ENCODE peak calls at places on chromosome 11, in five cellular contexts. One of them, this sample, is unnamed.

GRCh38 chr11:117528061-117528780 is 200.6 kb downstream of the CEP164 start:
- DNase-seq in GM12878: no peak
- DNase-seq in HCT116: no peak
- DNase-seq in HepG2: no peak
- DNase-seq in K562: no peak
- DNase-seq in this sample: peak

GRCh38 chr11:89249196-89249595 is 71.5 kb downstream of the TYR start:
- DNase-seq in GM12878: no peak
- DNase-seq in HCT116: no peak
- DNase-seq in HepG2: no peak
- DNase-seq in K562: no peak
- DNase-seq in this sample: no peak

GRCh38 chr11:117837791-117838190 is 13.2 kb upstream of the FXYD2 start:
- DNase-seq in GM12878: no peak
- DNase-seq in HCT116: no peak
- DNase-seq in HepG2: no peak
- DNase-seq in K562: no peak
- DNase-seq in this sample: no peak

GRCh38 chr11:102666331-102666957 is 39.1 kb downstream of the MMP27 start:
- DNase-seq in GM12878: no peak
- DNase-seq in HCT116: peak
- DNase-seq in HepG2: peak
- DNase-seq in K562: peak
- DNase-seq in this sample: peak

GRCh38 chr11:12195773-12196172 is 85.4 kb downstream of the MICAL2 start:
- DNase-seq in GM12878: no peak
- DNase-seq in HCT116: no peak
- DNase-seq in HepG2: no peak
- DNase-seq in K562: no peak
- DNase-seq in this sample: no peak

GRCh38 chr11:69359735-69360470 is 65.9 kb downstream of the MYEOV start:
- DNase-seq in GM12878: no peak
- DNase-seq in HCT116: no peak
- DNase-seq in HepG2: no peak
- DNase-seq in K562: no peak
- DNase-seq in this sample: no peak

GRCh38 chr11:58549644-58550043 is 26.0 kb downstream of the LPXN start:
- DNase-seq in GM12878: no peak
- DNase-seq in HCT116: no peak
- DNase-seq in HepG2: no peak
- DNase-seq in K562: no peak
- DNase-seq in this sample: no peak

GRCh38 chr11:93844568-93844967 is 5.8 kb downstream of the VSTM5 start:
- DNase-seq in GM12878: no peak
- DNase-seq in HCT116: no peak
- DNase-seq in HepG2: no peak
- DNase-seq in K562: no peak
- DNase-seq in this sample: no peak

GRCh38 chr11:1553808-1554594 is 18.1 kb downstream of the DUSP8 start:
- DNase-seq in GM12878: no peak
- DNase-seq in HCT116: no peak
- DNase-seq in HepG2: no peak
- DNase-seq in K562: no peak
- DNase-seq in this sample: no peak

GRCh38 chr11:12791245-12791644 is 117.0 kb downstream of the TEAD1 start:
- DNase-seq in GM12878: no peak
- DNase-seq in HCT116: no peak
- DNase-seq in HepG2: no peak
- DNase-seq in K562: no peak
- DNase-seq in this sample: no peak

GRCh38 chr11:10322830-10323792 is 18.2 kb downstream of the ADM start:
- DNase-seq in GM12878: no peak
- DNase-seq in HCT116: peak
- DNase-seq in HepG2: peak
- DNase-seq in K562: peak
- DNase-seq in this sample: peak
- TF ChIP-seq ZBTB33 in GM12878: no peak
- TF ChIP-seq ZBTB33 in HCT116: no peak
- TF ChIP-seq ZBTB33 in HepG2: no peak
- TF ChIP-seq ZBTB33 in K562: no peak
- TF ChIP-seq ZBTB33 in this sample: no peak

GRCh38 chr11:129639300-129639699 is 176.3 kb upstream of the TMEM45B start:
- DNase-seq in GM12878: no peak
- DNase-seq in HCT116: peak
- DNase-seq in HepG2: peak
- DNase-seq in K562: no peak
- DNase-seq in this sample: no peak
- TF ChIP-seq ZBTB33 in GM12878: no peak
- TF ChIP-seq ZBTB33 in HCT116: peak
- TF ChIP-seq ZBTB33 in HepG2: no peak
- TF ChIP-seq ZBTB33 in K562: no peak
- TF ChIP-seq ZBTB33 in this sample: peak

GRCh38 chr11:3126207-3126865 is 38.8 kb downstream of the OSBPL5 start:
- DNase-seq in GM12878: no peak
- DNase-seq in HCT116: peak
- DNase-seq in HepG2: no peak
- DNase-seq in K562: no peak
- DNase-seq in this sample: no peak
- TF ChIP-seq ZBTB33 in GM12878: no peak
- TF ChIP-seq ZBTB33 in HCT116: peak
- TF ChIP-seq ZBTB33 in HepG2: no peak
- TF ChIP-seq ZBTB33 in K562: no peak
- TF ChIP-seq ZBTB33 in this sample: no peak

DNA sequence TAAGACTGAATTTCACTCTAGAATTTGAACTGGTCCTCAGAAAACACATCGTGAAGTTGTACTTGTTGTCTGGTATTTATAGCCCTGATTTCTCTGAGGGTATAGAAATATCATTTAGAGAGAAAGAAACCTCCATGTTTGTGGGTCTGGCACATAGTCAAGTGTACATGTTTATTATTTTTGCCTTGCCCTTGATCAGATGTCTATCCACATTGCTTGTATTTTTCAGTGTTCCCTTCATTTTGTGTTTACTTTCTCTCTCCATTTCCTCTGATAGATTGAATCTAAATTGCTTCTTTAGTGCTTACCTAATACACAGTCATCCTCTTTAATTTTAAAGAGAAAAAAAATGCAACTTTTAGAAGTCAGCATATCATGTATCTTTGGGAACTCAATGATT is 30.1 kb upstream of the TECTA start:
- DNase-seq in GM12878: no peak
- DNase-seq in HCT116: no peak
- DNase-seq in HepG2: no peak
- DNase-seq in K562: no peak
- DNase-seq in this sample: no peak
- TF ChIP-seq ZBTB33 in GM12878: no peak
- TF ChIP-seq ZBTB33 in HCT116: no peak
- TF ChIP-seq ZBTB33 in HepG2: no peak
- TF ChIP-seq ZBTB33 in K562: no peak
- TF ChIP-seq ZBTB33 in this sample: no peak

DNA sequence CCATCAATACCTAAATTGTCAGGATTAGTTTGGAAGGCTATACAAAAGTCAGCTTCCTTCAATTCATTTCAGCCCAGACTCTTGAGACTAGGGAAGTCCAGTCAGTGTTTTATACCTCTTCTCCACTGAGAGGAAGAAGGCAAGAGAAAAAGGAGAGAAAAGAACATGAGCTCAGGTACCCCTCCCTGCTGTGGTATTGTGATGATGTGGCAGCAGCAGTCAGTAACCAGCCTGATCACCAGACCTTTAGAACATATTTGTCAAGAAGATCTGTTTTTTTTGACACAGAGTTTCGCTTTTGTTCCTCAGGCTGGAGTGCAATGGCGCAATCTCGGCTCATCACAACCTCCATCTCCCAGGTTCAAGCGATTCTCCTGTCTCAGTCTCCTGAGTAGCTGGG is 21.2 kb upstream of the RPS13 start:
- DNase-seq in GM12878: no peak
- DNase-seq in HCT116: no peak
- DNase-seq in HepG2: no peak
- DNase-seq in K562: no peak
- DNase-seq in this sample: no peak
- TF ChIP-seq ZBTB33 in GM12878: no peak
- TF ChIP-seq ZBTB33 in HCT116: no peak
- TF ChIP-seq ZBTB33 in HepG2: no peak
- TF ChIP-seq ZBTB33 in K562: no peak
- TF ChIP-seq ZBTB33 in this sample: no peak

This sample was measured in SK-N-SH.